ENCODE peak calls at places on chromosomes 3 and 15, in seven cellular contexts. One of them, this sample, is unnamed.

GRCh38 chr3:81472600-81473362 is 288.7 kb downstream of the GBE1 start:
- DNase-seq in A549: no peak
- DNase-seq in body of pancreas: no peak
- DNase-seq in IMR-90: no peak
- DNase-seq in ovary: no peak
- DNase-seq in sigmoid colon: no peak
- DNase-seq in heart left ventricle: no peak
- DNase-seq in this sample: no peak

GRCh38 chr3:88075497-88075896 is 16.4 kb downstream of the ZNF654 start:
- DNase-seq in A549: no peak
- DNase-seq in body of pancreas: no peak
- DNase-seq in IMR-90: no peak
- DNase-seq in ovary: no peak
- DNase-seq in sigmoid colon: no peak
- DNase-seq in heart left ventricle: no peak
- DNase-seq in this sample: no peak

GRCh38 chr3:105253225-105253624 is 113.5 kb upstream of the ALCAM start:
- DNase-seq in A549: no peak
- DNase-seq in body of pancreas: no peak
- DNase-seq in IMR-90: no peak
- DNase-seq in ovary: no peak
- DNase-seq in sigmoid colon: no peak
- DNase-seq in heart left ventricle: no peak
- DNase-seq in this sample: no peak

GRCh38 chr3:126858887-126859286 is 124.0 kb upstream of the PLXNA1 start:
- DNase-seq in A549: peak
- DNase-seq in body of pancreas: no peak
- DNase-seq in IMR-90: peak
- DNase-seq in ovary: no peak
- DNase-seq in sigmoid colon: peak
- DNase-seq in heart left ventricle: no peak
- DNase-seq in this sample: peak

GRCh38 chr15:26972636-26973035 is 1.7 kb downstream of the GABRG3 start:
- DNase-seq in A549: no peak
- DNase-seq in body of pancreas: no peak
- DNase-seq in IMR-90: no peak
- DNase-seq in ovary: no peak
- DNase-seq in sigmoid colon: no peak
- DNase-seq in heart left ventricle: no peak
- DNase-seq in this sample: no peak

GRCh38 chr3:37243811-37244748 is 69.7 kb upstream of the LRRFIP2 start:
- DNase-seq in A549: peak
- DNase-seq in body of pancreas: peak
- DNase-seq in IMR-90: peak
- DNase-seq in ovary: peak
- DNase-seq in sigmoid colon: peak
- DNase-seq in heart left ventricle: peak
- DNase-seq in this sample: peak

GRCh38 chr15:25933456-25934158 is 70.5 kb upstream of the ATP10A start:
- DNase-seq in A549: peak
- DNase-seq in body of pancreas: peak
- DNase-seq in IMR-90: peak
- DNase-seq in ovary: peak
- DNase-seq in sigmoid colon: peak
- DNase-seq in heart left ventricle: peak
- DNase-seq in this sample: no peak

GRCh38 chr3:15964605-15965061 is 166.9 kb upstream of the ANKRD28 start:
- DNase-seq in A549: no peak
- DNase-seq in body of pancreas: no peak
- DNase-seq in IMR-90: peak
- DNase-seq in ovary: peak
- DNase-seq in sigmoid colon: peak
- DNase-seq in heart left ventricle: no peak
- DNase-seq in this sample: peak

GRCh38 chr3:186286114-186286513 is 75.9 kb downstream of the DGKG start:
- DNase-seq in A549: no peak
- DNase-seq in body of pancreas: no peak
- DNase-seq in IMR-90: peak
- DNase-seq in ovary: no peak
- DNase-seq in sigmoid colon: no peak
- DNase-seq in heart left ventricle: no peak
- DNase-seq in this sample: no peak

GRCh38 chr3:118932822-118933558 is 101.7 kb downstream of the IGSF11 start:
- DNase-seq in A549: no peak
- DNase-seq in body of pancreas: peak
- DNase-seq in IMR-90: no peak
- DNase-seq in ovary: peak
- DNase-seq in sigmoid colon: peak
- DNase-seq in heart left ventricle: no peak
- DNase-seq in this sample: no peak

GRCh38 chr3:186540444-186541226 is 3.5 kb downstream of the CRYGS start:
- DNase-seq in A549: peak
- DNase-seq in body of pancreas: peak
- DNase-seq in IMR-90: peak
- DNase-seq in ovary: peak
- DNase-seq in sigmoid colon: peak
- DNase-seq in heart left ventricle: peak
- DNase-seq in this sample: peak

GRCh38 chr3:15460891-15461524 is 33.6 kb downstream of the EAF1 start:
- DNase-seq in A549: no peak
- DNase-seq in body of pancreas: no peak
- DNase-seq in IMR-90: no peak
- DNase-seq in ovary: no peak
- DNase-seq in sigmoid colon: no peak
- DNase-seq in heart left ventricle: no peak
- DNase-seq in this sample: no peak

GRCh38 chr3:49295489-49296058 is 18.5 kb upstream of the C3orf62 start:
- DNase-seq in A549: peak
- DNase-seq in body of pancreas: peak
- DNase-seq in IMR-90: peak
- DNase-seq in ovary: peak
- DNase-seq in sigmoid colon: no peak
- DNase-seq in heart left ventricle: no peak
- DNase-seq in this sample: no peak

GRCh38 chr3:9615003-9615628 is 34.2 kb upstream of the MTMR14 start:
- DNase-seq in A549: no peak
- DNase-seq in body of pancreas: no peak
- DNase-seq in IMR-90: no peak
- DNase-seq in ovary: no peak
- DNase-seq in sigmoid colon: no peak
- DNase-seq in heart left ventricle: no peak
- DNase-seq in this sample: no peak

GRCh38 chr15:78943692-78944091 is 1.2 kb downstream of the CTSH start:
- DNase-seq in A549: no peak
- DNase-seq in body of pancreas: no peak
- DNase-seq in IMR-90: no peak
- DNase-seq in ovary: no peak
- DNase-seq in sigmoid colon: no peak
- DNase-seq in heart left ventricle: no peak
- DNase-seq in this sample: no peak

GRCh38 chr3:41202834-41203345 is 3.6 kb downstream of the CTNNB1 start:
- DNase-seq in A549: peak
- DNase-seq in body of pancreas: peak
- DNase-seq in IMR-90: peak
- DNase-seq in ovary: no peak
- DNase-seq in sigmoid colon: no peak
- DNase-seq in heart left ventricle: peak
- DNase-seq in this sample: no peak

DNA sequence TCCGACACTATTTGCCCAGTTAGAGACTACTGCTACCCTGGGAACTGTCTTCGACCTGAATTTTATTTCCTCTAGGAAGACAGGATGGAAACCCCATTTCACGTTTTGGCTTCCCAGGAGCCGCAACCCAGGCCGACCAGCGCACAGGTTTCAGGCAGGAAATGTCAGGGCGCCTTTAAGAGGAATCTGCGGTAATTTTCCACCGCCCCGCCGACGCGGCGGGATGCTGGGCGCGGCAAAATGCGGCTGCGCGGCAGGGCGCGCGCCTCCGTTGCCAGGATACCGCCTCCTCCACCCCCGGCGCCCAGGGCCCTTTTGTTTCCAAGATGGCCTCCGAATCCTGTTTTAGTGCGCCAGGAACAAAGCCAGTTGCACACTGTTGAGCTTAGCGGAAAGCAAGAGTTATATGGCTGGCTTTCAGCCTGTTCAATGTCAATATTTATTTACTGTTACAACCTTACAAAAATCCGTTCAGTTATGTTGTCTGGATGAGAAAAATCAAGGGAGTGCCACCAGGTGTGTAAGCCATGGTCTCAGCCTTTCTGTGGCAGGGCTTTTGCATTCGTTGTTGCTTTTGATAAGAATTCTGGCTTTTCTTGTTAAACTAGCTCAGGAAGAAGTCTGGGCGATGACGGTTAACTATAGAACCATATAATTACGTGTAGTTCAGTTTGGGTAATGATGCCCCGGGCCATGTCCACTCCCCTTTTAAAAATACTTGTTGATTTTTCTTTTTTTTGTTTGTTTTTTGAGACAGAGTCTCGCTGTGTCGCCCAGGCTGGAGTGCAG is 79.7 kb upstream of the CHD2 start:
- DNase-seq in A549: peak
- DNase-seq in body of pancreas: peak
- DNase-seq in IMR-90: peak
- DNase-seq in ovary: peak
- DNase-seq in sigmoid colon: peak
- DNase-seq in heart left ventricle: peak
- DNase-seq in this sample: no peak
- TF ChIP-seq POLR2A in A549: peak
- TF ChIP-seq POLR2A in body of pancreas: peak
- TF ChIP-seq POLR2A in IMR-90: peak
- TF ChIP-seq POLR2A in ovary: peak
- TF ChIP-seq POLR2A in sigmoid colon: peak
- TF ChIP-seq POLR2A in heart left ventricle: no peak
- TF ChIP-seq POLR2A in this sample: no peak

GRCh38 chr15:31435891-31436628 is 109.4 kb downstream of the KLF13 start:
- DNase-seq in A549: no peak
- DNase-seq in body of pancreas: no peak
- DNase-seq in IMR-90: no peak
- DNase-seq in ovary: no peak
- DNase-seq in sigmoid colon: no peak
- DNase-seq in heart left ventricle: no peak
- DNase-seq in this sample: no peak

GRCh38 chr15:31435256-31435781 is 108.7 kb downstream of the KLF13 start:
- DNase-seq in A549: peak
- DNase-seq in body of pancreas: peak
- DNase-seq in IMR-90: peak
- DNase-seq in ovary: peak
- DNase-seq in sigmoid colon: peak
- DNase-seq in heart left ventricle: peak
- DNase-seq in this sample: no peak

GRCh38 chr15:31433574-31433973 is 106.9 kb downstream of the KLF13 start:
- DNase-seq in A549: no peak
- DNase-seq in body of pancreas: no peak
- DNase-seq in IMR-90: no peak
- DNase-seq in ovary: no peak
- DNase-seq in sigmoid colon: no peak
- DNase-seq in heart left ventricle: no peak
- DNase-seq in this sample: no peak

GRCh38 chr15:31433101-31433500 is 106.5 kb downstream of the KLF13 start:
- DNase-seq in A549: no peak
- DNase-seq in body of pancreas: no peak
- DNase-seq in IMR-90: no peak
- DNase-seq in ovary: no peak
- DNase-seq in sigmoid colon: no peak
- DNase-seq in heart left ventricle: no peak
- DNase-seq in this sample: no peak

DNA sequence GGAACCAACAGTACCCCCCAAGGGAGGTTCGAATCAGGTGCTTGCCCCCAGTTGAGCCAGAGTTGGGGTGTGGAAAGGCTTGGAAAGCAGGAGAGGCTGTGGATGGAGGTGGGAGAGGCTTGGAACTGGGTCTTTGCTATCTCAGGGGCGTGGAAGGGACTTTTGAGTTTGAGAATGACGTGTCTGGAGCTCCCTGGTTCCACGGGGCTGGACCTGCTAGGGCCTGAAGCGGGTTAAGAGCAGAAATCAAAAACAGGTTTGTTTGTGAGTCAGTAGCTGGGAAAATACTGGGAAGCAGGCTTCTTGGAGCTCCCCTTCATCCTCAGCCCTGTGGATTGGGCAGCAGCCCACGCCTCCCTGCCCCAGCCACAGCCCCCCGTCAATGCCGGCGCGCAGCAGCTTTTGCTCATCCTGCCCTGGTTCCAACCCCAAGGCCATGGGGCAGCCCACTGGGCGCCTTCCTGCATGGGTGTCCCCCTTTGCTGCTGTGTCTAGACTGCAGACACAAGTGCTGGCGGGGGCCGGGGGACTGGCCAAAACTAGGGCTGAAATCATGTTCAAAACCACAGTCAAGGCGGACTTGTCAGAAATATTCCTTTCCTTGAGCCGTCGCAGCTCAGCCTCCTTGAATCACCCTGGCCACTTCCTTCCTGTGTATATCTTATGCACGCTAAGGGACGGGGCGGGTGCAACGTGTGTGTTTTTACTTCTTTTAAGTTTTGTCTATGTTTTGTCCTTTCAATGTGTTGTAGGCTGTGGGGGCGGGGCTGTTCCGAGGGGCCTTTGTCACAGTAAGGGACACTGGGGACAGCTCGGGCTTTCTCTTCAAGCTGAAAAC is 108.0 kb downstream of the KLF13 start:
- DNase-seq in A549: no peak
- DNase-seq in body of pancreas: no peak
- DNase-seq in IMR-90: peak
- DNase-seq in ovary: peak
- DNase-seq in sigmoid colon: peak
- DNase-seq in heart left ventricle: no peak
- DNase-seq in this sample: no peak
- TF ChIP-seq POLR2A in A549: no peak
- TF ChIP-seq POLR2A in body of pancreas: no peak
- TF ChIP-seq POLR2A in IMR-90: no peak
- TF ChIP-seq POLR2A in ovary: no peak
- TF ChIP-seq POLR2A in sigmoid colon: no peak
- TF ChIP-seq POLR2A in heart left ventricle: no peak
- TF ChIP-seq POLR2A in this sample: no peak

GRCh38 chr15:45166792-45167630 is 20.8 kb downstream of the SHF start:
- DNase-seq in A549: peak
- DNase-seq in body of pancreas: peak
- DNase-seq in IMR-90: peak
- DNase-seq in ovary: peak
- DNase-seq in sigmoid colon: peak
- DNase-seq in heart left ventricle: peak
- DNase-seq in this sample: peak
- TF ChIP-seq POLR2A in A549: peak
- TF ChIP-seq POLR2A in body of pancreas: peak
- TF ChIP-seq POLR2A in IMR-90: peak
- TF ChIP-seq POLR2A in ovary: peak
- TF ChIP-seq POLR2A in sigmoid colon: peak
- TF ChIP-seq POLR2A in heart left ventricle: no peak
- TF ChIP-seq POLR2A in this sample: no peak

DNA sequence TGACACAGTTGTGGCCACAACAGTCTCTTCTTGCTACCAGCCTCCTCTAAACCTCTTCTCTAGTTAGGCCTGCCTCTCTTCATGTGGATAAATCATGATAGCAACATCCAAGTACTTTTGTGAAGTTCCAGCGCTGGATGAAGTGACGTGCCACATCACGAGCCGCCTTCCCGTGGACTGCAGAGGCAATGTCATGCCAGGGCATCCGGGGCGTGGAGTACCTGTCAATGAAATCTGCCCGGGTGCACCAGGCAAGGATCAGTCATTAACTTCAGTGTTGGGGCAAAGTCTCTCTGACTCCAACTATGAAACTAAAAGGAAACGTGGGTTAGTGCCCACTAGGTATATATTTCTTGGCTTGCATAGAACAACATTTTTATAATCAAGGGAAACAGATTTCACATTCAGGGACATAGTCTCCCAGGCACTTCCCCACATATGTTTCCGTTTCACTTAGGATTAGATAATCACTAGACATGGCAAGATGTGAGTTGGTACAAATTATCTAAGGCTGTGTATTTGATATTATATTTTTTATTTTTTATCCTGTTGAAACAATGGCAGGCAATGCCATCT is 133.6 kb downstream of the PLD1 start:
- DNase-seq in A549: no peak
- DNase-seq in body of pancreas: peak
- DNase-seq in IMR-90: no peak
- DNase-seq in ovary: no peak
- DNase-seq in sigmoid colon: no peak
- DNase-seq in heart left ventricle: peak
- DNase-seq in this sample: no peak
- TF ChIP-seq POLR2A in A549: no peak
- TF ChIP-seq POLR2A in body of pancreas: no peak
- TF ChIP-seq POLR2A in IMR-90: no peak
- TF ChIP-seq POLR2A in ovary: no peak
- TF ChIP-seq POLR2A in sigmoid colon: no peak
- TF ChIP-seq POLR2A in heart left ventricle: no peak
- TF ChIP-seq POLR2A in this sample: no peak

This sample was measured in H54.